ENCODE peak calls at places on chromosome 1, in seven cellular contexts. One of them, this sample, is unnamed.

GRCh38 chr1:47522890-47523811 is 85.3 kb downstream of the FOXD2 start:
- DNase-seq in GM12878: no peak
- DNase-seq in K562: no peak
- DNase-seq in GM12892: no peak
- DNase-seq in HepG2: no peak
- DNase-seq in SK-N-SH: no peak
- DNase-seq in H1: no peak
- DNase-seq in this sample: no peak

GRCh38 chr1:230186003-230186863 is 119.2 kb downstream of the GALNT2 start:
- DNase-seq in GM12878: no peak
- DNase-seq in K562: peak; percentile 50
- DNase-seq in GM12892: no peak
- DNase-seq in HepG2: peak; percentile 95
- DNase-seq in SK-N-SH: no peak
- DNase-seq in H1: peak; percentile 62
- DNase-seq in this sample: no peak

GRCh38 chr1:225447649-225448048 is 19.8 kb upstream of the LBR start:
- DNase-seq in GM12878: no peak
- DNase-seq in K562: no peak
- DNase-seq in GM12892: no peak
- DNase-seq in HepG2: no peak
- DNase-seq in SK-N-SH: no peak
- DNase-seq in H1: no peak
- DNase-seq in this sample: no peak

GRCh38 chr1:22557341-22557950 is 5.8 kb upstream of the EPHA8 start:
- DNase-seq in GM12878: no peak
- DNase-seq in K562: no peak
- DNase-seq in GM12892: no peak
- DNase-seq in HepG2: no peak
- DNase-seq in SK-N-SH: no peak
- DNase-seq in H1: no peak
- DNase-seq in this sample: no peak

GRCh38 chr1:212457740-212458338 is 25.1 kb downstream of the NENF start:
- DNase-seq in GM12878: no peak
- DNase-seq in K562: peak; percentile 82
- DNase-seq in GM12892: no peak
- DNase-seq in HepG2: peak; percentile 23
- DNase-seq in SK-N-SH: peak; percentile 61
- DNase-seq in H1: peak; percentile 63
- DNase-seq in this sample: no peak

GRCh38 chr1:212247179-212247721 is 38.0 kb upstream of the PPP2R5A start:
- DNase-seq in GM12878: no peak
- DNase-seq in K562: peak; percentile 53
- DNase-seq in GM12892: no peak
- DNase-seq in HepG2: peak; percentile 63
- DNase-seq in SK-N-SH: no peak
- DNase-seq in H1: no peak
- DNase-seq in this sample: no peak

GRCh38 chr1:245971711-245972085 is 535.4 kb downstream of the SMYD3 start:
- DNase-seq in GM12878: no peak
- DNase-seq in K562: no peak
- DNase-seq in GM12892: no peak
- DNase-seq in HepG2: no peak
- DNase-seq in SK-N-SH: no peak
- DNase-seq in H1: no peak
- DNase-seq in this sample: no peak

GRCh38 chr1:43530483-43531452 is at the start of gene PTPRF:
- DNase-seq in GM12878: no peak
- DNase-seq in K562: peak; percentile 68
- DNase-seq in GM12892: no peak
- DNase-seq in HepG2: no peak
- DNase-seq in SK-N-SH: peak; percentile 95
- DNase-seq in H1: no peak
- DNase-seq in this sample: no peak

GRCh38 chr1:225896937-225897549 is 8.1 kb upstream of the LEFTY1 start:
- DNase-seq in GM12878: peak; percentile 90
- DNase-seq in K562: no peak
- DNase-seq in GM12892: peak; percentile 84
- DNase-seq in HepG2: peak; percentile 68
- DNase-seq in SK-N-SH: no peak
- DNase-seq in H1: no peak
- DNase-seq in this sample: peak; percentile 81

GRCh38 chr1:43933386-43934278 is at the start of gene ARTN:
- DNase-seq in GM12878: no peak
- DNase-seq in K562: no peak
- DNase-seq in GM12892: no peak
- DNase-seq in HepG2: no peak
- DNase-seq in SK-N-SH: no peak
- DNase-seq in H1: no peak
- DNase-seq in this sample: no peak

GRCh38 chr1:12305377-12305776 is 75.5 kb downstream of the VPS13D start:
- DNase-seq in GM12878: no peak
- DNase-seq in K562: no peak
- DNase-seq in GM12892: no peak
- DNase-seq in HepG2: no peak
- DNase-seq in SK-N-SH: no peak
- DNase-seq in H1: no peak
- DNase-seq in this sample: no peak

GRCh38 chr1:15760520-15761211 is 2.1 kb downstream of the FBLIM1 start:
- DNase-seq in GM12878: no peak
- DNase-seq in K562: no peak
- DNase-seq in GM12892: no peak
- DNase-seq in HepG2: no peak
- DNase-seq in SK-N-SH: peak; percentile 82
- DNase-seq in H1: no peak
- DNase-seq in this sample: no peak

GRCh38 chr1:25927541-25928265 is 21.5 kb upstream of the STMN1 start:
- DNase-seq in GM12878: no peak
- DNase-seq in K562: peak; percentile 5
- DNase-seq in GM12892: no peak
- DNase-seq in HepG2: no peak
- DNase-seq in SK-N-SH: peak; percentile 74
- DNase-seq in H1: no peak
- DNase-seq in this sample: no peak

GRCh38 chr1:205355054-205355453 is 1.7 kb downstream of the KLHDC8A start:
- DNase-seq in GM12878: no peak
- DNase-seq in K562: no peak
- DNase-seq in GM12892: no peak
- DNase-seq in HepG2: no peak
- DNase-seq in SK-N-SH: no peak
- DNase-seq in H1: no peak
- DNase-seq in this sample: no peak

GRCh38 chr1:22507582-22507981 is 55.7 kb upstream of the EPHA8 start:
- DNase-seq in GM12878: no peak
- DNase-seq in K562: no peak
- DNase-seq in GM12892: no peak
- DNase-seq in HepG2: no peak
- DNase-seq in SK-N-SH: no peak
- DNase-seq in H1: no peak
- DNase-seq in this sample: no peak

GRCh38 chr1:227824204-227824603 is 8.7 kb downstream of the PRSS38 start:
- DNase-seq in GM12878: no peak
- DNase-seq in K562: no peak
- DNase-seq in GM12892: no peak
- DNase-seq in HepG2: no peak
- DNase-seq in SK-N-SH: no peak
- DNase-seq in H1: no peak
- DNase-seq in this sample: no peak

GRCh38 chr1:22892789-22893188 is 79.9 kb downstream of the LACTBL1 start:
- DNase-seq in GM12878: no peak
- DNase-seq in K562: no peak
- DNase-seq in GM12892: no peak
- DNase-seq in HepG2: no peak
- DNase-seq in SK-N-SH: no peak
- DNase-seq in H1: no peak
- DNase-seq in this sample: no peak

GRCh38 chr1:224559971-224560728 is 56.0 kb upstream of the CNIH3 start:
- DNase-seq in GM12878: no peak
- DNase-seq in K562: no peak
- DNase-seq in GM12892: no peak
- DNase-seq in HepG2: no peak
- DNase-seq in SK-N-SH: no peak
- DNase-seq in H1: no peak
- DNase-seq in this sample: no peak

GRCh38 chr1:150288382-150288781 is 5.3 kb upstream of the MRPS21 start:
- DNase-seq in GM12878: no peak
- DNase-seq in K562: no peak
- DNase-seq in GM12892: no peak
- DNase-seq in HepG2: no peak
- DNase-seq in SK-N-SH: no peak
- DNase-seq in H1: no peak
- DNase-seq in this sample: no peak

GRCh38 chr1:150293433-150294253 is at the start of gene MRPS21:
- DNase-seq in GM12878: peak; percentile 76
- DNase-seq in K562: peak; percentile 97
- DNase-seq in GM12892: peak; percentile 78
- DNase-seq in HepG2: peak; percentile 94
- DNase-seq in SK-N-SH: peak; percentile 86
- DNase-seq in H1: peak; percentile 70
- DNase-seq in this sample: peak; percentile 82

GRCh38 chr1:150283260-150283659 is 906 bp downstream of the CIART start:
- DNase-seq in GM12878: no peak
- DNase-seq in K562: no peak
- DNase-seq in GM12892: no peak
- DNase-seq in HepG2: no peak
- DNase-seq in SK-N-SH: no peak
- DNase-seq in H1: no peak
- DNase-seq in this sample: no peak

DNA sequence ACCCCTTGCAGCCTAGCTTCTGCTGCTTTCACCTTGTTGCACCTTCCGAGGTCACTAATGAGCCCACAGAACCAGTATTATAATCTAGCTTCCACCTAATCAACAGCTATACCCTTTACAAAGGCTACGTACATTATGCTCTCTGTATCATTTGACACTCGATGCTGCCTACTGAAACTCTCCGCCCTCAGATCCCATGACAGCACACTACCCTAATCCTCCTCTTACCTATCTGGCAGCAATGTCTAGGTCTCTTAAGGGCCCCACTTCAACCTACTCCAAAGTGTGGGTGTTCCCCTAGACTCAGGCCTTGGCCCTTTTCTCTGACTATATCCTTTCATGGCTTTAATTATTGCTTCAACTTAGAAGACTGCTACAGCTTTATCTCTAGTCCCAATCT is 4.8 kb upstream of the MRPS21 start:
- DNase-seq in GM12878: no peak
- DNase-seq in K562: peak; percentile 39
- DNase-seq in GM12892: no peak
- DNase-seq in HepG2: no peak
- DNase-seq in SK-N-SH: no peak
- DNase-seq in H1: no peak
- DNase-seq in this sample: no peak
- TF ChIP-seq TAF1 in GM12878: no peak
- TF ChIP-seq TAF1 in K562: no peak
- TF ChIP-seq TAF1 in GM12892: no peak
- TF ChIP-seq TAF1 in HepG2: no peak
- TF ChIP-seq TAF1 in SK-N-SH: no peak
- TF ChIP-seq TAF1 in H1: no peak
- TF ChIP-seq TAF1 in this sample: no peak

DNA sequence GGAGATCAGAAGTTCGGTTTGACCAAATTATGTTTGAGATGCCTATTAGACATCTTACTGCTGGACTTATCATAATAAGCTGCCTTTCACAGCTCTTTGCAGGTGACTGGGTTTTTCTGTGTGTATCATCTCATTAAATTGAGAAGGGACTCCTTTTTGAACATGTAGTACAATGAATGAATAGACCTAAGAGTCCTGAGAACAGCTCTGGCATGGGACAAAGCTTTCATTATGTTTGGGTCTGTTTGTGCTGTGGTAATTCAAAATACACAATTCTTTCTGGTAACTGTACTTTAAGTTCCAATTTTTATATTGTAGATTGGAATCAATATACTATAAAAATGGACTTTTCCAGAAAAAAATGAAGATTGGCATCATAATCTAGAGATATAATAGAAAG is 312.3 kb downstream of the TM2D1 start:
- DNase-seq in GM12878: no peak
- DNase-seq in K562: no peak
- DNase-seq in GM12892: no peak
- DNase-seq in HepG2: no peak
- DNase-seq in SK-N-SH: no peak
- DNase-seq in H1: no peak
- DNase-seq in this sample: no peak
- TF ChIP-seq TAF1 in GM12878: no peak
- TF ChIP-seq TAF1 in K562: no peak
- TF ChIP-seq TAF1 in GM12892: no peak
- TF ChIP-seq TAF1 in HepG2: no peak
- TF ChIP-seq TAF1 in SK-N-SH: no peak
- TF ChIP-seq TAF1 in H1: no peak
- TF ChIP-seq TAF1 in this sample: no peak

DNA sequence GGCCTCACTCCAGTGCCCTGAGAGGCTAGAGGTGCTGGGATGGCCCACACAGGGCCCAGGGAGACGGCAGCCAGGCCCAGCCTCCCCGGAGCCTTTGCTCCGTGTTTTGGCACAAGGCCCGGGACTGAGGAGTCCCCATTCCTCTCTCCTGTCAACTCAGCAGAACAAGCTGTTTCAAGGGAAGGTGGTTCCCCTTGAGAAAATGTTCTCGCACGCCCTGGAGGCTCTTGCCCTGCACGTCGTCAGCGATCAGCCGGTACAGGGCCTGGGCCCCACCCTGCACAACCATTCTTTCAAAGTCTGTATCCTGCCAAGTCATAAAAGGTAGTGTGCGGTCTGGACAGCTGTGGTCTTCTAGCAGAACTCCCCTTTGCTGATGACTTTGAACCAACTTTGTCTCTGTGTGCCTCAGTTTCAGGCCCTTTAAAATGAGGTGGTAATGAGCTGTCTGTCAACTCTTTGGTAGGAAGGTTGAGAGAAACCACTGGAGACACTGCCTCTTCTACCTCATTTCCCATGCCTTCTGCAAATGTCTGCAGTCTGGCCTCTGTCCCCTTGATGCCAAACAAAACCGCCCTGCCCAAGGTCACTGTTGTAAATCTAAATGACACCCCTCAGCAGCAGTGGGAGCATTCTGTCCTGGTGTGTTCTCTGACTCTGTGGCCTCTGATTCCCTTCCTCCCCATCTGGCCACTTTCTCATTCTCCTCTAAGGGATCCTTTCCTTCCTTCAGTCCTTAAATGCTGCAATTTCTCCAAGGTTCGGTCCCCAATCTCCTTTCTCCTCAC is 138.6 kb upstream of the JUN start:
- DNase-seq in GM12878: peak; percentile 50
- DNase-seq in K562: no peak
- DNase-seq in GM12892: peak; percentile 34
- DNase-seq in HepG2: no peak
- DNase-seq in SK-N-SH: no peak
- DNase-seq in H1: no peak
- DNase-seq in this sample: no peak
- TF ChIP-seq TAF1 in GM12878: no peak
- TF ChIP-seq TAF1 in K562: no peak
- TF ChIP-seq TAF1 in GM12892: no peak
- TF ChIP-seq TAF1 in HepG2: no peak
- TF ChIP-seq TAF1 in SK-N-SH: no peak
- TF ChIP-seq TAF1 in H1: no peak
- TF ChIP-seq TAF1 in this sample: no peak

DNA sequence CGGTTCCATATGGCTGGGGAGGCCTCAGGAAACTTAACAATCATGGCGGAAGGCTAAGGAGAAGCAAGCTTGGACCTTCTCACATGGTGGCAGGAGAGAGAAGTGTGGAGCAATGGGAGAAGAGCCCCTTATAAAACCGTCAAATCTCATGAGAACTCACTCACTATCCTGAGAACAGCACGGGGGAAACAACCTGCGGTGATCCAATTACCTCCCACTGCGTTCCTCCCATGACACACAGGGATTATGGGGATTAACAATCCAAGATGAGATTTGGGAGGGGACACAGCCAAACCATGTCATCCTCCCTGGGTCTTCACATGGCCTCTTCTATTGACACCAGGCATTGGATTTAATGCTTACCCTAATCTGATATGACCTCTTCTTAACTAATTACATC is 455.1 kb upstream of the VAMP3 start:
- DNase-seq in GM12878: no peak
- DNase-seq in K562: no peak
- DNase-seq in GM12892: no peak
- DNase-seq in HepG2: no peak
- DNase-seq in SK-N-SH: no peak
- DNase-seq in H1: no peak
- DNase-seq in this sample: no peak
- TF ChIP-seq TAF1 in GM12878: no peak
- TF ChIP-seq TAF1 in K562: no peak
- TF ChIP-seq TAF1 in GM12892: no peak
- TF ChIP-seq TAF1 in HepG2: no peak
- TF ChIP-seq TAF1 in SK-N-SH: no peak
- TF ChIP-seq TAF1 in H1: no peak
- TF ChIP-seq TAF1 in this sample: no peak

This sample was measured in GM12891.